ENCODE peak calls at places on chromosome X, in five cellular contexts. One of them, this sample, is unnamed.

GRCh38 chrX:153521034-153521433 is 3.6 kb downstream of the ATP2B3 start:
- DNase-seq in testis: peak; percentile 23
- DNase-seq in neural progenitor cell: no peak
- DNase-seq in effector memory CD4-positive, alpha-beta T cell: no peak
- DNase-seq in spleen: no peak
- DNase-seq in this sample: no peak

GRCh38 chrX:96182366-96182765 is 502.3 kb upstream of the DIAPH2 start:
- DNase-seq in neural progenitor cell: peak; percentile 38
- DNase-seq in effector memory CD4-positive, alpha-beta T cell: no peak
- DNase-seq in testis: peak; percentile 62
- DNase-seq in spleen: no peak
- DNase-seq in this sample: no peak

GRCh38 chrX:39149761-39150160 is 348.5 kb downstream of the MID1IP1 start:
- DNase-seq in testis: peak; percentile 89
- DNase-seq in effector memory CD4-positive, alpha-beta T cell: no peak
- DNase-seq in neural progenitor cell: peak; percentile 70
- DNase-seq in spleen: peak; percentile 90
- DNase-seq in this sample: peak; percentile 65

GRCh38 chrX:154411981-154412340 is 622 bp downstream of the TAFAZZIN start:
- DNase-seq in effector memory CD4-positive, alpha-beta T cell: no peak
- DNase-seq in testis: peak; percentile 84
- DNase-seq in spleen: peak; percentile 91
- DNase-seq in neural progenitor cell: peak; percentile 80
- DNase-seq in this sample: peak; percentile 64

GRCh38 chrX:36957425-36958328 is 50.5 kb upstream of the FAM47C start:
- DNase-seq in spleen: no peak
- DNase-seq in neural progenitor cell: peak; percentile 85
- DNase-seq in effector memory CD4-positive, alpha-beta T cell: no peak
- DNase-seq in testis: no peak
- DNase-seq in this sample: peak; percentile 32

GRCh38 chrX:151227637-151228036 is 51.3 kb downstream of the GPR50 start:
- DNase-seq in effector memory CD4-positive, alpha-beta T cell: no peak
- DNase-seq in testis: no peak
- DNase-seq in spleen: no peak
- DNase-seq in neural progenitor cell: peak; percentile 33
- DNase-seq in this sample: no peak

GRCh38 chrX:11261260-11261659 is 32.0 kb upstream of the AMELX start:
- DNase-seq in spleen: no peak
- DNase-seq in effector memory CD4-positive, alpha-beta T cell: no peak
- DNase-seq in testis: no peak
- DNase-seq in neural progenitor cell: no peak
- DNase-seq in this sample: no peak

GRCh38 chrX:125340508-125340907 is 20.8 kb downstream of the TEX13C start:
- DNase-seq in neural progenitor cell: no peak
- DNase-seq in effector memory CD4-positive, alpha-beta T cell: no peak
- DNase-seq in spleen: no peak
- DNase-seq in testis: no peak
- DNase-seq in this sample: no peak

GRCh38 chrX:106752101-106752678 is 25.7 kb downstream of the RNF128 start:
- DNase-seq in testis: no peak
- DNase-seq in neural progenitor cell: peak; percentile 42
- DNase-seq in spleen: no peak
- DNase-seq in effector memory CD4-positive, alpha-beta T cell: no peak
- DNase-seq in this sample: no peak

GRCh38 chrX:40331353-40331752 is 233.6 kb upstream of the BCOR start:
- DNase-seq in neural progenitor cell: no peak
- DNase-seq in effector memory CD4-positive, alpha-beta T cell: no peak
- DNase-seq in testis: no peak
- DNase-seq in spleen: no peak
- DNase-seq in this sample: no peak

GRCh38 chrX:118839334-118839958 is 15.8 kb downstream of the ZCCHC12 start:
- DNase-seq in testis: peak; percentile 92
- DNase-seq in neural progenitor cell: peak; percentile 88
- DNase-seq in effector memory CD4-positive, alpha-beta T cell: peak; percentile 9
- DNase-seq in spleen: peak; percentile 90
- DNase-seq in this sample: peak; percentile 81

GRCh38 chrX:150084474-150085229 is 146.4 kb upstream of the EOLA2 start:
- DNase-seq in spleen: no peak
- DNase-seq in neural progenitor cell: no peak
- DNase-seq in testis: no peak
- DNase-seq in effector memory CD4-positive, alpha-beta T cell: no peak
- DNase-seq in this sample: no peak
- H3K27ac ChIP-seq in spleen: no peak overlapping the region
- H3K27ac ChIP-seq in neural progenitor cell: no peak overlapping the region
- H3K27ac ChIP-seq in testis: no peak overlapping the region
- H3K27ac ChIP-seq in effector memory CD4-positive, alpha-beta T cell: no peak overlapping the region
- H3K27ac ChIP-seq in this sample: no peak overlapping the region

DNA sequence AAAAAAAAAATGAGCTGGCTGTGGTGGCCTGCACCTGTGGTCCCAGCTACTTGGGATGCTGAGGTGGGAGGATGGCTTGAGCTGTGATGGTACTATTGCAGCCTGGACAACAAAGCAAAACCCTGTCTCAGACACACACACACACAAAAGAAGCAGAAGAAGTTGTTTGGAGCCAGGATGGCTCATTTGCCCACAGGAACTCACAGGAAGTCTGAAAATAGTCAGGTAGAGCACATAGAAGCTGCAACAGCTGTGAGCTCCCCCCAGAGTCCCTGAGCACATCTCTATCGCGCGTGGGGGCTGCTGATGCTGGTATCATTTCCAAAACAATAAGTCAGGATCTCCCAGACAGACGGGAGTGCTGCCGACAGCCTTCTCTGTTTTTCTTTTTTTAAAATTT is 13.4 kb upstream of the DHRSX start:
- DNase-seq in testis: no peak
- DNase-seq in neural progenitor cell: no peak
- DNase-seq in spleen: peak; percentile 68
- DNase-seq in effector memory CD4-positive, alpha-beta T cell: no peak
- DNase-seq in this sample: no peak
- H3K4me1 ChIP-seq in testis: no peaks in the 10 kb centered on the region
- H3K4me1 ChIP-seq in neural progenitor cell: peaks cover 14% of the 10 kb centered on the region
- H3K4me1 ChIP-seq in spleen: no peaks in the 10 kb centered on the region
- H3K4me1 ChIP-seq in effector memory CD4-positive, alpha-beta T cell: peaks cover 2% of the 10 kb centered on the region
- H3K4me1 ChIP-seq in this sample: no peaks in the 10 kb centered on the region

DNA sequence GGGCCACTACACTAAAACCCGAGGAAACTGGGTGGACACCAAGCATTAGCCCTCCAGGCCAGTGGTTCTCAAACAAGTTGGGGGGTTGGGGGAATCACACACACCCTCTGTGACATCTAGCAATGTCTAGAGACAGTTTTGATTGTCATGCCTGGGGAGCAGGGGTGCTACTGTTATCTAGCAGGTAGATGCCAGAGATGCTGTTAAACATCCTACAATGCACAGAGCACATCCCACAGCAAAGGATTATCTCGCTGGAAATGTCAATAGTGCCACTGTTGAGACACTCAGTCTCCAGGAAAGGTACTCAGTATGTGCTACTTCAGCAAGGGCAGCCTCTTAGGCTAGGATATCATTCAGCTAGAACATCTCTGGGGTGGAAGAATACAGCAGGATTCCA is 1.3 kb downstream of the SMC1A start:
- DNase-seq in effector memory CD4-positive, alpha-beta T cell: no peak
- DNase-seq in neural progenitor cell: no peak
- DNase-seq in testis: no peak
- DNase-seq in spleen: no peak
- DNase-seq in this sample: no peak
- H3K27ac ChIP-seq in effector memory CD4-positive, alpha-beta T cell: peak overlapping the region; percentile 89
- H3K27ac ChIP-seq in neural progenitor cell: no peak overlapping the region
- H3K27ac ChIP-seq in testis: no peak overlapping the region
- H3K27ac ChIP-seq in spleen: peak overlapping the region; percentile 97
- H3K27ac ChIP-seq in this sample: no peak overlapping the region

DNA sequence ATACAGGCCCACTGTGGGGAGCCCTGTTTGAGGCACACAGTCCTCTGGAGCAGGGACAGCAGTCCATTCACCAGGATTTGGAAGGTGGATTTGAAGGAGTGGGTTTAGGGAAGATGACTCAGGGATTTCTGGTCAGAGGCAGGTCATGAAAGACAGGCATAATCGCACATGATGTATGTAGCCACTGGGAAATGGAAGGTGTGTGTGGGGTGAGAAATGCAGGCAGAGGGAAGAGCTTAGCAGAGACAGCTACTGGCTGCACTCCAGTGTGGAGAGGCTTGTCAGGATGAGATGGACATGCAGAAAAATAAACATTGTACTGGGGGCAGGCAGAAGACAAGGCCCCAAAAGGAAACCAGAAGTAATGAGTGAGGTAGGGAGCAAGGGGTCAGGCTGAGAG is 85.2 kb upstream of the STS start:
- DNase-seq in spleen: no peak
- DNase-seq in neural progenitor cell: no peak
- DNase-seq in effector memory CD4-positive, alpha-beta T cell: no peak
- DNase-seq in testis: no peak
- DNase-seq in this sample: no peak
- H3K4me1 ChIP-seq in spleen: no peaks in the 10 kb centered on the region
- H3K4me1 ChIP-seq in neural progenitor cell: no peaks in the 10 kb centered on the region
- H3K4me1 ChIP-seq in effector memory CD4-positive, alpha-beta T cell: no peaks in the 10 kb centered on the region
- H3K4me1 ChIP-seq in testis: no peaks in the 10 kb centered on the region
- H3K4me1 ChIP-seq in this sample: no peaks in the 10 kb centered on the region

GRCh38 chrX:130716822-130717405 is 186.1 kb downstream of the ENOX2 start:
- DNase-seq in neural progenitor cell: no peak
- DNase-seq in effector memory CD4-positive, alpha-beta T cell: no peak
- DNase-seq in spleen: no peak
- DNase-seq in testis: no peak
- DNase-seq in this sample: no peak

GRCh38 chrX:130715299-130715698 is 187.7 kb downstream of the ENOX2 start:
- DNase-seq in spleen: no peak
- DNase-seq in effector memory CD4-positive, alpha-beta T cell: no peak
- DNase-seq in testis: no peak
- DNase-seq in neural progenitor cell: no peak
- DNase-seq in this sample: no peak

GRCh38 chrX:130714665-130715064 is 188.3 kb downstream of the ENOX2 start:
- DNase-seq in spleen: no peak
- DNase-seq in testis: no peak
- DNase-seq in effector memory CD4-positive, alpha-beta T cell: no peak
- DNase-seq in neural progenitor cell: no peak
- DNase-seq in this sample: no peak

GRCh38 chrX:130718137-130718536 is 184.9 kb downstream of the ENOX2 start:
- DNase-seq in spleen: no peak
- DNase-seq in neural progenitor cell: no peak
- DNase-seq in effector memory CD4-positive, alpha-beta T cell: no peak
- DNase-seq in testis: no peak
- DNase-seq in this sample: no peak

GRCh38 chrX:130719399-130719798 is 183.6 kb downstream of the ENOX2 start:
- DNase-seq in neural progenitor cell: peak; percentile 31
- DNase-seq in testis: no peak
- DNase-seq in spleen: no peak
- DNase-seq in effector memory CD4-positive, alpha-beta T cell: no peak
- DNase-seq in this sample: no peak
- H3K27ac ChIP-seq in neural progenitor cell: no peak overlapping the region
- H3K27ac ChIP-seq in testis: no peak overlapping the region
- H3K27ac ChIP-seq in spleen: no peak overlapping the region
- H3K27ac ChIP-seq in effector memory CD4-positive, alpha-beta T cell: no peak overlapping the region
- H3K27ac ChIP-seq in this sample: no peak overlapping the region

This sample was measured in lung.